ENCODE peak calls at places on chromosomes 4 and X, in ten cellular contexts. M, S, D, E, B, U, V, J, K and W are unnamed samples.

GRCh38 chrX:15838017-15838416 is 16.6 kb downstream of the AP1S2 start:
- DNase-seq in M (peak), S (peak), D (peak), E (no peak), B (no peak), U (no peak), V (no peak), J (no peak), K (no peak), W (no peak)

GRCh38 chrX:33133320-33133719 is 78.0 kb downstream of the DMD start:
- DNase-seq in M (no peak), S (no peak), D (no peak), E (no peak), B (no peak), U (peak), V (no peak), J (no peak), K (no peak), W (no peak)

GRCh38 chr4:83831588-83831987 is 295.7 kb downstream of the GPAT3 start:
- DNase-seq in M (no peak), S (no peak), D (no peak), E (no peak), B (no peak), U (no peak), V (no peak), J (no peak), K (peak), W (no peak)

GRCh38 chr4:169663894-169664293 is 43.5 kb downstream of the CLCN3 start:
- DNase-seq in M (no peak), S (no peak), D (no peak), E (no peak), B (no peak), U (peak), V (peak), J (no peak), K (peak), W (no peak)

GRCh38 chr4:89283975-89284556 is 23.5 kb downstream of the GPRIN3 start:
- DNase-seq in M (no peak), S (peak), D (no peak), E (no peak), B (no peak), U (no peak), V (no peak), J (no peak), K (no peak), W (no peak)

GRCh38 chr4:101393256-101393655 is 45.9 kb upstream of the PPP3CA start:
- DNase-seq in M (no peak), S (peak), D (no peak), E (no peak), B (peak), U (peak), V (peak), J (peak), K (peak), W (no peak)

GRCh38 chrX:80511969-80512760 is 91.9 kb downstream of the TENT5D start:
- DNase-seq in M (no peak), S (peak), D (peak), E (no peak), B (no peak), U (no peak), V (peak), J (no peak), K (no peak), W (no peak)

GRCh38 chr4:183098080-183098722 is 856 bp upstream of the WWC2 start:
- DNase-seq in M (no peak), S (no peak), D (peak), E (no peak), B (no peak), U (peak), V (no peak), J (no peak), K (peak), W (peak)

GRCh38 chrX:12441376-12442128 is 303.3 kb downstream of the FRMPD4 start:
- DNase-seq in M (no peak), S (no peak), D (no peak), E (no peak), B (no peak), U (peak), V (peak), J (peak), K (peak), W (no peak)

GRCh38 chrX:78119521-78120227 is 15.6 kb downstream of the PGK1 start:
- DNase-seq in M (no peak), S (peak), D (peak), E (no peak), B (no peak), U (peak), V (no peak), J (no peak), K (no peak), W (no peak)

GRCh38 chrX:68822641-68823410 is 6.0 kb upstream of the EFNB1 start:
- DNase-seq in M (no peak), S (peak), D (peak), E (no peak), B (peak), U (peak), V (no peak), J (no peak), K (peak), W (peak)

GRCh38 chr4:107147864-107148263 is 111.8 kb upstream of the DKK2 start:
- DNase-seq in M (peak), S (no peak), D (no peak), E (no peak), B (no peak), U (no peak), V (no peak), J (no peak), K (no peak), W (no peak)

GRCh38 chr4:159103406-159104131 is 690 bp downstream of the RAPGEF2 start:
- DNase-seq in M (no peak), S (peak), D (peak), E (peak), B (no peak), U (peak), V (no peak), J (no peak), K (peak), W (peak)

GRCh38 chrX:27735914-27736313 is 71.9 kb upstream of the MAGEB10 start:
- DNase-seq in M (no peak), S (no peak), D (no peak), E (no peak), B (no peak), U (no peak), V (no peak), J (no peak), K (no peak), W (no peak)

GRCh38 chr4:176443117-176443516 is 123.4 kb downstream of the SPCS3 start:
- DNase-seq in M (no peak), S (no peak), D (no peak), E (no peak), B (peak), U (peak), V (peak), J (peak), K (peak), W (no peak)

GRCh38 chr4:181822005-181822375 is 421.2 kb upstream of the TENM3 start:
- DNase-seq in M (no peak), S (peak), D (peak), E (no peak), B (no peak), U (peak), V (no peak), J (no peak), K (peak), W (no peak)

GRCh38 chr4:147678121-147678520 is 5.8 kb downstream of the PRMT9 start:
- DNase-seq in M (no peak), S (peak), D (no peak), E (no peak), B (no peak), U (no peak), V (no peak), J (no peak), K (no peak), W (no peak)

GRCh38 chrX:97372006-97372766 is 488.5 kb downstream of the RPA4 start:
- DNase-seq in M (no peak), S (no peak), D (no peak), E (no peak), B (no peak), U (no peak), V (no peak), J (no peak), K (no peak), W (no peak)

GRCh38 chr4:160026720-160027119 is 923.8 kb downstream of the RAPGEF2 start:
- DNase-seq in M (no peak), S (peak), D (no peak), E (no peak), B (peak), U (peak), V (peak), J (no peak), K (peak), W (no peak)

GRCh38 chrX:64350521-64350920 is 44.7 kb downstream of the MTMR8 start:
- DNase-seq in M (no peak), S (no peak), D (no peak), E (no peak), B (no peak), U (no peak), V (no peak), J (no peak), K (no peak), W (no peak)

GRCh38 chr4:32117696-32118095 is 1397.5 kb downstream of the PCDH7 start:
- DNase-seq in M (no peak), S (peak), D (no peak), E (no peak), B (no peak), U (no peak), V (no peak), J (no peak), K (no peak), W (no peak)

GRCh38 chr4:123587983-123588494 is 191.4 kb downstream of the SPRY1 start:
- DNase-seq in M (no peak), S (no peak), D (no peak), E (no peak), B (peak), U (peak), V (peak), J (peak), K (no peak), W (peak)

DNA sequence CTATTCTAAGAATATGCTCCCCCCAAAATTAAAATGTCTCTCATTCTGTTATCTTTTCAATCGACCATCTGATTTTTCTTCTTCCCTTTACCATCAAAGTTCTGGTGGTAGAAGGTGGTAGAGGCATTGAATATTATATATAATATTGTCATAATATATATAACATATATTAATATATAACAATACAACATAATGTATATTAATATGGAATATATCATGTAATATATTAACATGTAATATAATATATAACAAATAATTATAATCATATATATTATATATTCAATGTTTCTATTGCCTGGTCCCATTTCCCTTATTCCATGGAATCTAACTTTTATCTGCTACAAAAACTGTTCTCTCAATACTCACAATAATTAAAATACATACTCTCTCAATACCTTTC is 40.6 kb downstream of the STPG2 start:
- DNase-seq in M (no peak), S (no peak), D (no peak), E (no peak), B (no peak), U (no peak), V (no peak), J (no peak), K (no peak), W (no peak)
- H3K4me3 ChIP-seq in M (no peak), S (no peak), D (no peak), E (no peak), B (no peak), U (no peak), V (no peak), J (no peak), K (no peak), W (no peak)

DNA sequence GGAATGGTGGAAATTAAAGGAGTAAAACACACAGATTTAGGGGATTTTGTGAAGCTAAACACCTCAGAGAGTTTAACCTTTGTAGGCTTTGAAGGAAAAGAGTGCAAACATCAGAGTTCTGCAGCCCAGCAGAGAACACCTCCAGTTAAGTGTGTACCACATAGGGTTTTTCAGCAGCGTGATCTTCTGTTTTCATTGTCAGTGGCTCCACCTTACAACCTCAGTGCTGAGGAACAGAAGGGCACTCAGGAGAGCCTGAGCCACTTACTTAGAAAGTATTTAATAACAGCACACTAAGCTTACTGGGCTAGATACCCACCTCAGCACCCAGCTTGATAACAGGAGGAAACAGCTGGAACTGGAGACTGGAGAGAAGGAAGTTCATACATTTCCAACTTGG is 2.0 kb upstream of the FBXW7 start:
- DNase-seq in M (no peak), S (no peak), D (no peak), E (no peak), B (no peak), U (no peak), V (no peak), J (no peak), K (no peak), W (no peak)
- H3K4me3 ChIP-seq in M (no peak), S (no peak), D (peak), E (no peak), B (peak), U (no peak), V (no peak), J (no peak), K (peak), W (no peak)

DNA sequence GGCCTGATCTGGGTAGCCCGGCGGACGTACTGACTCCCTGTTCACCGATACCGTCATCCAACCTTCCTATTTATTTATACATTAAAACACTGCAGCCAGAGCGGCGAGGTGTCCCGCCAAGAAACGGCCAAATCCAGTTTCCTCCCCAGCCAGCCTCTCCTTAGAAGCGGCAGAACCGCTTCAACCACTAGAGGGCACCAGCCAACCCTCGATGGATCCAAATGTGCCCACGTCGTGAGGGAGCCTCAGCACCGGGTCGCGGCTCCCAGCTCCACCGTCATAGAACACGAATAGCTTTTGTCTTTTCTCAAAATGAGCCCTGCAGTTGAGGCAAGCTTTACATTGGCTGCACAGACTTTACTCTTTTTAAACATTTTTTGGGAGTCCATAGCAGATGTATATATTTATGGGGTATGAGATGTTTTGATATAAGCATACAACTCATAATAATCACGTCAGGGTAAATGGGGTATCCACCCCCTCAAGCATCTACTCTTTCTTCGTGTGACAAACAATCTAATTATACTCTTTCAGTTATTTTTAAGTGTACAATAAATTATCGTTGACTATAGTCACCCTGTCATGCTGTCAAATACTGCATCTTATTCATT is 13.0 kb upstream of the HELT start:
- DNase-seq in M (peak), S (peak), D (peak), E (peak), B (peak), U (peak), V (peak), J (peak), K (peak), W (peak)
- H3K4me3 ChIP-seq in M (peak), S (no peak), D (no peak), E (no peak), B (peak), U (peak), V (no peak), J (no peak), K (peak), W (peak)

DNA sequence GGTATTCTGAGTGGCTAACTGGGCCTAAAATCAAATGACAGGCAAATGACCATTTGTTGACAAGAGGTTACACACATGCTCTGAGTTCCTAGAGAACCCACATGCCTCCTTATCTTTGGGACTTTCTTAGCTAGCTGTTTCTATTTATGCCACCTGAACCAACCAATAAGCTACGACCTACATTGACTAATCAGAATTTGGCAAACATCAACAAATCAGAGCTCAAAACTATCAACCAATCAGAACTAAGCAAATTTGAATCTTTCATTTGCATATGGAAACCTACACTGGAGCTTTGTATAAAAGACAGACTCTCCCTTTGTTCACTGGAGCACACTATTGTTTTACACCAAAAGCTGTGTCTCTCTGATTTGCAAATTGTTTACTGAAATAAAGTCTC is 192.0 kb downstream of the CXXC4 start:
- DNase-seq in M (no peak), S (peak), D (no peak), E (no peak), B (no peak), U (no peak), V (no peak), J (no peak), K (no peak), W (no peak)
- H3K4me3 ChIP-seq in M (no peak), S (no peak), D (no peak), E (no peak), B (no peak), U (no peak), V (no peak), J (no peak), K (no peak), W (no peak)

GRCh38 chrX:153470411-153471363 is at the start of gene HAUS7:
- DNase-seq in M (peak), S (peak), D (peak), E (peak), B (peak), U (peak), V (peak), J (peak), K (peak), W (peak)
- H3K4me3 ChIP-seq in M (peak), S (peak), D (peak), E (peak), B (peak), U (peak), V (peak), J (peak), K (peak), W (peak)

GRCh38 chr4:27198971-27199370 is 338.3 kb downstream of the STIM2 start:
- DNase-seq in M (no peak), S (no peak), D (no peak), E (no peak), B (no peak), U (no peak), V (no peak), J (no peak), K (no peak), W (no peak)

GRCh38 chr4:27198246-27198645 is 337.6 kb downstream of the STIM2 start:
- DNase-seq in M (no peak), S (peak), D (no peak), E (no peak), B (no peak), U (no peak), V (no peak), J (no peak), K (peak), W (no peak)

GRCh38 chr4:27189683-27190082 is 329.0 kb downstream of the STIM2 start:
- DNase-seq in M (no peak), S (no peak), D (no peak), E (no peak), B (no peak), U (no peak), V (no peak), J (no peak), K (no peak), W (no peak)

DNA sequence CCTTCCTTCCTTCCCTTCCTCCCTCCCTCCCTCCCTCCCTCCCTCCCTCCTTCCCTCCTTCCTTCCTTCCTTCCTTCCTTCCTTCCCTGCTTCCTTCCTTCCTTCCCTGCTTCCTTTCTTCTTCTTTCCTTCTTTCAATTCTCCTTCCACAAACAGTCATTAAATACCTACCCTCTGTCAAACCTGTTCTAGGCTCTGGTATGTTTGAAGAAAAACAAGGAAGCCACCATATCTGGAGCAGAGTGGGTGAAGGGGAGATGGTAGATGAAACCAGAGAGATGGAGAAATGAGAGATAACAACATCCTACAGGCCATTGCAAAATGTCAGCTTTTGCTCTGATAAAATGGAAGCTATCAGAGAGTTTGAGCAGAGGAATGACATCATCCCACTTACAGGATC is 334.0 kb downstream of the STIM2 start:
- DNase-seq in M (no peak), S (no peak), D (no peak), E (no peak), B (no peak), U (no peak), V (no peak), J (no peak), K (no peak), W (no peak)
- H3K4me3 ChIP-seq in M (no peak), S (no peak), D (no peak), E (no peak), B (no peak), U (no peak), V (no peak), J (no peak), K (no peak), W (no peak)

GRCh38 chr4:150584198-150584593 is 2.2 kb downstream of the MAB21L2 start:
- DNase-seq in M (no peak), S (no peak), D (no peak), E (no peak), B (no peak), U (no peak), V (no peak), J (no peak), K (no peak), W (no peak)
- H3K4me3 ChIP-seq in M (no peak), S (no peak), D (no peak), E (no peak), B (no peak), U (peak), V (no peak), J (no peak), K (no peak), W (peak)

GRCh38 chr4:118833192-118833820 is 2.6 kb downstream of the SEC24D start:
- DNase-seq in M (no peak), S (no peak), D (no peak), E (no peak), B (no peak), U (no peak), V (peak), J (no peak), K (no peak), W (no peak)
- H3K4me3 ChIP-seq in M (no peak), S (no peak), D (no peak), E (no peak), B (no peak), U (peak), V (no peak), J (peak), K (peak), W (no peak)

DNA sequence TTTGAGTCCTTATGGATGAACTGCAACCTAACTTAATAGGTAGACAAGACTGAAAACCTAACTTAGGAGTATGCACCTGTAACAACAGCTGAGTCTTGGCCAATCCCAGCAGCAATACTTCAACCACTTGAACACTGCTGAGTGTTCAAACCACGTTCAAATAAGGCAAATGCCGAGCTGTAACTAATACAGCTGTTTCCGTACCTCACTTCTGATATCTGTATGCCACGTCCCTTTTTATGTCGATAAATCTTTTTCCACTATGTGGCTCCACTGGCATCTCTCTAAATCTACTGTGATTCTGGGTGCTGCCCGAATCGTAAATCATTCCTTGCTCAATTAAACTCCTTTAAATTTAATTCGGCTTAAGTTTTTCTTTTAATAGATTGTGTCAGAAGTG is 459.7 kb downstream of the INPP4B start:
- DNase-seq in M (no peak), S (no peak), D (no peak), E (no peak), B (no peak), U (no peak), V (no peak), J (no peak), K (no peak), W (no peak)
- H3K4me3 ChIP-seq in M (no peak), S (no peak), D (no peak), E (no peak), B (no peak), U (no peak), V (no peak), J (no peak), K (no peak), W (no peak)

DNA sequence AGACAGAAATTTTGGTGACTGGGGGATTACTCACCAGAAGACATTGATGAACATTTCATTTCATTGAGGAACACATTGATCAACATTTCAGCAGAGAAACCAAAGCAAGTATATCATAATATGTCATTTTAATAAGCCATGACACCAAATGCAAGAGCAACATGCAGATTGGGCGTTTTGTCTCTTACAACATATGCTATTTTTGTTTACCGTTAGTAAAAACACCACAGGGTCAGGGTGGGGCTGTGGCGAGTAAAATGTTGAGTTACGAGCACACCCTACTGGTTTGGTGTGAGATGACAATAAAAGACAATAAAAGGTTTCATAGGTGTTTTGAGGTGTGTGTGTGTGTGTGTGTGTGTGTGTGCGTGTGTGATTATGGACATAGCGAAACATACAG is 294.5 kb downstream of the PDGFC start:
- DNase-seq in M (peak), S (peak), D (peak), E (no peak), B (peak), U (peak), V (peak), J (no peak), K (peak), W (no peak)
- H3K4me3 ChIP-seq in M (no peak), S (no peak), D (no peak), E (no peak), B (no peak), U (no peak), V (no peak), J (no peak), K (no peak), W (no peak)